ENCODE peak calls at places on chromosomes 11 and 22, in six cellular contexts. M is left colon; A is A549; D is SW480; W is activated effector memory CD4-positive, alpha-beta T cell treated with Interleukin-2 at 50 U/mL for 16 hours; J is non-pigmented ciliary epithelial cell. S is an unnamed sample.

GRCh38 chr11:123429851-123430735 is at the start of gene GRAMD1B:
- DNase-seq in M (peak), A (peak), D (no peak), W (peak), J (no peak), S (peak)

GRCh38 chr11:93225642-93226041 is 27.9 kb upstream of the SLC36A4 start:
- DNase-seq in M (no peak), A (peak), D (peak), W (no peak), J (no peak), S (peak)

GRCh38 chr22:45276507-45276906 is 8.2 kb upstream of the UPK3A start:
- DNase-seq in M (no peak), A (no peak), D (no peak), W (no peak), J (no peak), S (no peak)

GRCh38 chr11:96708469-96708868 is 318.7 kb downstream of the JRKL start:
- DNase-seq in M (no peak), A (no peak), D (no peak), W (no peak), J (no peak), S (peak)

GRCh38 chr22:33379836-33380235 is 321.7 kb upstream of the SYN3 start:
- DNase-seq in M (no peak), A (no peak), D (no peak), W (no peak), J (no peak), S (no peak)

GRCh38 chr11:101914737-101915426 is at the start of gene CEP126:
- DNase-seq in M (peak), A (peak), D (peak), W (peak), J (peak), S (peak)

GRCh38 chr11:34565417-34566208 is 52.0 kb upstream of the ELF5 start:
- DNase-seq in M (no peak), A (peak), D (peak), W (no peak), J (no peak), S (peak)

GRCh38 chr11:2815762-2816496 is 69.6 kb downstream of the CDKN1C start:
- DNase-seq in M (no peak), A (no peak), D (no peak), W (no peak), J (no peak), S (no peak)

GRCh38 chr22:41538583-41538982 is 5.7 kb downstream of the POLR3H start:
- DNase-seq in M (no peak), A (no peak), D (no peak), W (no peak), J (no peak), S (no peak)